ENCODE peak calls at places on chromosomes 3 and 15, in eight cellular contexts. U is stimulated activated CD4-positive, alpha-beta T cell treated with anti-CD3 and anti-CD28 coated beads, Interleukin-15, amount 100 ng/mL, for 1 hour; Q is HT-29; O is GM12891; P is type B pancreatic cell; J is naive thymus-derived CD4-positive, alpha-beta T cell; A is NCI-H1092 treated with DMSO at 0.1 percent for 48 hours; S is transverse colon. I is an unnamed sample.

GRCh38 chr3:135757421-135757820 is 208.1 kb upstream of the PPP2R3A start:
- DNase-seq in U (no peak), Q (no peak), O (no peak), P (no peak), J (no peak), A (no peak), S (no peak), I (no peak)

GRCh38 chr3:133730993-133731392 is 15.2 kb upstream of the TF start:
- DNase-seq in U (no peak), Q (no peak), O (no peak), P (no peak), J (no peak), A (no peak), S (no peak), I (no peak)

GRCh38 chr3:126340943-126341754 is 16.1 kb downstream of the KLF15 start:
- DNase-seq in U (no peak), Q (no peak), O (no peak), P (peak; percentile 56), J (no peak), A (no peak), S (peak; percentile 0), I (peak; percentile 43)

GRCh38 chr3:192684151-192684550 is 43.2 kb downstream of the FGF12 start:
- DNase-seq in U (no peak), Q (no peak), O (no peak), P (no peak), J (no peak), A (no peak), S (no peak), I (no peak)

GRCh38 chr15:62147149-62148013 is 17.7 kb downstream of the C2CD4B start:
- DNase-seq in U (no peak), Q (no peak), O (no peak), P (no peak), J (no peak), A (no peak), S (no peak), I (no peak)

GRCh38 chr3:134384963-134385362 is 10.7 kb upstream of the AMOTL2 start:
- DNase-seq in U (no peak), Q (no peak), O (no peak), P (no peak), J (no peak), A (no peak), S (no peak), I (no peak)

GRCh38 chr15:35442734-35443133 is 103.2 kb downstream of the DPH6 start:
- DNase-seq in U (no peak), Q (no peak), O (no peak), P (no peak), J (no peak), A (no peak), S (no peak), I (no peak)

GRCh38 chr3:197956626-197956988 is 3.4 kb upstream of the LMLN start:
- DNase-seq in U (no peak), Q (no peak), O (no peak), P (no peak), J (no peak), A (no peak), S (no peak), I (no peak)

GRCh38 chr3:190973760-190974159 is 111.3 kb upstream of the GMNC start:
- DNase-seq in U (no peak), Q (no peak), O (no peak), P (no peak), J (no peak), A (no peak), S (no peak), I (no peak)

GRCh38 chr3:160757624-160758106 is 1.6 kb downstream of the PPM1L start:
- DNase-seq in U (no peak), Q (no peak), O (no peak), P (no peak), J (no peak), A (no peak), S (no peak), I (no peak)

GRCh38 chr3:48560648-48561018 is 2.9 kb downstream of the UCN2 start:
- DNase-seq in U (no peak), Q (no peak), O (no peak), P (no peak), J (no peak), A (no peak), S (no peak), I (peak; percentile 36)

GRCh38 chr15:83099290-83099689 is 8.2 kb upstream of the TM6SF1 start:
- DNase-seq in U (no peak), Q (no peak), O (no peak), P (no peak), J (no peak), A (no peak), S (no peak), I (no peak)

GRCh38 chr15:62254137-62254934 is 89.3 kb upstream of the C2CD4B start:
- DNase-seq in U (peak; percentile 7), Q (peak; percentile 81), O (peak; percentile 33), P (peak; percentile 82), J (peak; percentile 28), A (peak; percentile 37), S (peak; percentile 75), I (peak; percentile 69)

GRCh38 chr3:125151437-125151806 is 61.1 kb downstream of the SLC12A8 start:
- DNase-seq in U (no peak), Q (no peak), O (no peak), P (no peak), J (no peak), A (no peak), S (no peak), I (no peak)

GRCh38 chr15:74392402-74392876 is 25.0 kb upstream of the CYP11A1 start:
- DNase-seq in U (no peak), Q (no peak), O (no peak), P (no peak), J (no peak), A (no peak), S (no peak), I (no peak)

GRCh38 chr3:133966954-133967353 is 62.8 kb downstream of the SLCO2A1 start:
- DNase-seq in U (no peak), Q (no peak), O (no peak), P (no peak), J (no peak), A (no peak), S (no peak), I (no peak)

GRCh38 chr3:123488641-123489347 is 39.9 kb upstream of the ADCY5 start:
- DNase-seq in U (no peak), Q (no peak), O (no peak), P (no peak), J (no peak), A (no peak), S (no peak), I (no peak)

GRCh38 chr15:93895976-93896770 is 335.2 kb upstream of the MCTP2 start:
- DNase-seq in U (no peak), Q (no peak), O (no peak), P (no peak), J (no peak), A (peak; percentile 67), S (no peak), I (no peak)

GRCh38 chr3:194375473-194375872 is 5.9 kb upstream of the LRRC15 start:
- DNase-seq in U (no peak), Q (no peak), O (no peak), P (no peak), J (no peak), A (no peak), S (no peak), I (no peak)

GRCh38 chr3:159432721-159433300 is 555.8 kb upstream of the IL12A start:
- DNase-seq in U (no peak), Q (no peak), O (no peak), P (no peak), J (no peak), A (no peak), S (no peak), I (no peak)

GRCh38 chr3:42535981-42536784 is 33.7 kb downstream of the VIPR1 start:
- DNase-seq in U (no peak), Q (peak; percentile 26), O (peak; percentile 59), P (no peak), J (peak; percentile 50), A (no peak), S (peak; percentile 61), I (no peak)

GRCh38 chr3:155024006-155024638 is 56.0 kb upstream of the MME start:
- DNase-seq in U (no peak), Q (no peak), O (no peak), P (no peak), J (no peak), A (no peak), S (no peak), I (no peak)

GRCh38 chr3:150216041-150216811 is 191.9 kb upstream of the TSC22D2 start:
- DNase-seq in U (no peak), Q (no peak), O (no peak), P (no peak), J (no peak), A (peak; percentile 96), S (no peak), I (peak; percentile 71)

GRCh38 chr3:122916084-122916483 is 111.5 kb downstream of the SEMA5B start:
- DNase-seq in U (no peak), Q (no peak), O (no peak), P (no peak), J (no peak), A (no peak), S (no peak), I (no peak)

GRCh38 chr3:6526321-6526720 is 334.6 kb upstream of the GRM7 start:
- DNase-seq in U (no peak), Q (no peak), O (no peak), P (no peak), J (no peak), A (no peak), S (no peak), I (no peak)

GRCh38 chr3:186287723-186288122 is 74.3 kb downstream of the DGKG start:
- DNase-seq in U (no peak), Q (no peak), O (no peak), P (no peak), J (no peak), A (no peak), S (no peak), I (no peak)

GRCh38 chr3:157392104-157392503 is 44.5 kb upstream of the PTX3 start:
- DNase-seq in U (no peak), Q (no peak), O (no peak), P (no peak), J (no peak), A (no peak), S (no peak), I (no peak)

GRCh38 chr15:88465633-88466219 is 1.5 kb downstream of the MRPL46 start:
- DNase-seq in U (no peak), Q (peak; percentile 23), O (no peak), P (no peak), J (no peak), A (no peak), S (no peak), I (no peak)

GRCh38 chr15:77506311-77507150 is 85.8 kb downstream of the HMG20A start:
- DNase-seq in U (no peak), Q (peak; percentile 66), O (no peak), P (no peak), J (no peak), A (peak; percentile 69), S (peak; percentile 53), I (peak; percentile 75)

GRCh38 chr15:92666780-92667179 is 11.2 kb upstream of the FAM174B start:
- DNase-seq in U (no peak), Q (no peak), O (no peak), P (no peak), J (no peak), A (peak; percentile 58), S (peak; percentile 18), I (peak; percentile 53)

GRCh38 chr3:43791246-43791645 is 100.5 kb downstream of the ABHD5 start:
- DNase-seq in U (no peak), Q (no peak), O (no peak), P (no peak), J (no peak), A (no peak), S (no peak), I (no peak)

GRCh38 chr3:196499807-196500524 is 3.6 kb downstream of the RNF168 start:
- DNase-seq in U (no peak), Q (no peak), O (no peak), P (no peak), J (no peak), A (no peak), S (no peak), I (no peak)

GRCh38 chr3:157354722-157355121 is 81.9 kb upstream of the PTX3 start:
- DNase-seq in U (no peak), Q (peak; percentile 11), O (no peak), P (no peak), J (no peak), A (no peak), S (no peak), I (no peak)

GRCh38 chr3:126777366-126777765 is 73.3 kb downstream of the CHCHD6 start:
- DNase-seq in U (no peak), Q (no peak), O (no peak), P (no peak), J (no peak), A (no peak), S (no peak), I (no peak)

I was measured in psoas muscle.